ENCODE peak calls at places on chromosomes 12 and 14, in five cellular contexts. Y is OCI-LY7, F is HepG2, W is neural progenitor cell, J is fibroblast of lung. I is an unnamed sample.
A peak's percentile ranks its signal among the peaks of the same experiment; 100 is the strongest.

GRCh38 chr12:100267603-100268281 is 765 bp downstream of the SCYL2 start:
- DNase-seq in Y (no peak), F (peak; percentile 12), W (peak; percentile 68), J (peak; percentile 37), I (peak; percentile 51)

GRCh38 chr12:111411187-111411764 is 5.6 kb downstream of the SH2B3 start:
- DNase-seq in Y (no peak), F (no peak), W (peak; percentile 50), J (no peak), I (no peak)

GRCh38 chr14:29721586-29721985 is 206.1 kb downstream of the PRKD1 start:
- DNase-seq in Y (no peak), F (no peak), W (no peak), J (no peak), I (peak; percentile 13)

GRCh38 chr14:50943261-50943942 is 881 bp downstream of the PYGL start:
- DNase-seq in Y (no peak), F (peak; percentile 55), W (peak; percentile 87), J (peak; percentile 52), I (peak; percentile 33)

GRCh38 chr14:35362911-35363374 is 41.6 kb downstream of the NFKBIA start:
- DNase-seq in Y (no peak), F (no peak), W (no peak), J (peak; percentile 66), I (peak; percentile 93)

GRCh38 chr14:64542839-64543207 is 2.3 kb downstream of the HSPA2 start:
- DNase-seq in Y (no peak), F (no peak), W (no peak), J (no peak), I (no peak)

GRCh38 chr12:2170376-2170775 is 117.6 kb downstream of the CACNA1C start:
- DNase-seq in Y (no peak), F (no peak), W (no peak), J (peak; percentile 69), I (no peak)

GRCh38 chr14:63011609-63012008 is 33.6 kb downstream of the KCNH5 start:
- DNase-seq in Y (no peak), F (no peak), W (no peak), J (peak; percentile 14), I (no peak)

GRCh38 chr14:90368946-90369721 is 27.7 kb upstream of the CALM1 start:
- DNase-seq in Y (peak; percentile 26), F (peak; percentile 73), W (no peak), J (peak; percentile 26), I (peak; percentile 25)

GRCh38 chr12:124713041-124713435 is 145.6 kb upstream of the NCOR2 start:
- DNase-seq in Y (no peak), F (no peak), W (no peak), J (no peak), I (peak; percentile 56)

GRCh38 chr12:10256064-10256463 is 43.4 kb downstream of the GABARAPL1 start:
- DNase-seq in Y (no peak), F (no peak), W (no peak), J (no peak), I (no peak)

GRCh38 chr12:21528953-21529352 is 2.9 kb downstream of the SPX start:
- DNase-seq in Y (no peak), F (no peak), W (no peak), J (peak; percentile 23), I (no peak)

GRCh38 chr14:45198551-45198950 is 54.5 kb downstream of the MIS18BP1 start:
- DNase-seq in Y (no peak), F (no peak), W (no peak), J (peak; percentile 22), I (no peak)

GRCh38 chr12:107486140-107486892 is 199.3 kb upstream of the PWP1 start:
- DNase-seq in Y (peak; percentile 25), F (no peak), W (no peak), J (no peak), I (no peak)

GRCh38 chr14:58817846-58818245 is 180.1 kb downstream of the DACT1 start:
- DNase-seq in Y (no peak), F (no peak), W (no peak), J (peak; percentile 35), I (no peak)

GRCh38 chr14:104224516-104225281 is 86.3 kb downstream of the KIF26A start:
- DNase-seq in Y (peak; percentile 45), F (no peak), W (peak; percentile 73), J (no peak), I (peak; percentile 14)

GRCh38 chr12:121806556-121807308 is 2.9 kb downstream of the SETD1B start:
- DNase-seq in Y (no peak), F (no peak), W (peak; percentile 34), J (no peak), I (no peak)

GRCh38 chr14:80419339-80419738 is 208.0 kb upstream of the DIO2 start:
- DNase-seq in Y (no peak), F (no peak), W (no peak), J (no peak), I (no peak)

GRCh38 chr12:107302649-107303386 is 209.5 kb upstream of the CRY1 start:
- DNase-seq in Y (no peak), F (no peak), W (no peak), J (no peak), I (no peak)

GRCh38 chr14:105379946-105380345 is 18.4 kb upstream of the TEX22 start:
- DNase-seq in Y (no peak), F (no peak), W (no peak), J (no peak), I (no peak)

GRCh38 chr12:64066052-64066451 is 156.0 kb downstream of the KICS2 start:
- DNase-seq in Y (no peak), F (peak; percentile 4), W (no peak), J (peak; percentile 27), I (no peak)

GRCh38 chr14:96519970-96520369 is 17.8 kb downstream of the PAPOLA start:
- DNase-seq in Y (no peak), F (no peak), W (no peak), J (no peak), I (no peak)

GRCh38 chr12:108635201-108635996 is 1.7 kb upstream of the SELPLG start:
- DNase-seq in Y (peak; percentile 98), F (no peak), W (peak; percentile 33), J (no peak), I (no peak)

GRCh38 chr14:70754989-70755388 is 54.3 kb downstream of the MAP3K9 start:
- DNase-seq in Y (no peak), F (peak; percentile 41), W (no peak), J (no peak), I (no peak)

GRCh38 chr12:86770871-86771270 is 514.7 kb upstream of the MGAT4C start:
- DNase-seq in Y (no peak), F (no peak), W (no peak), J (no peak), I (no peak)

GRCh38 chr14:24212924-24213865 is at the start of gene CHMP4A:
- DNase-seq in Y (peak; percentile 98), F (peak; percentile 100), W (peak; percentile 99), J (peak; percentile 98), I (peak; percentile 99)
- TF ChIP-seq CTCF in Y (no peak), F (peak; percentile 69), W (peak; percentile 18), J (no peak), I (no peak)

GRCh38 chr14:75452900-75453816 is 25.3 kb downstream of the JDP2 start:
- DNase-seq in Y (no peak), F (peak; percentile 86), W (peak; percentile 90), J (peak; percentile 95), I (peak; percentile 45)
- H4K20me1 ChIP-seq in Y (no peaks in the 10 kb centered on the region), F (peaks cover 9% of the 10 kb centered on the region), W (no peaks in the 10 kb centered on the region), J (no peaks in the 10 kb centered on the region), I (no peaks in the 10 kb centered on the region)

GRCh38 chr12:120367924-120368788 is 808 bp downstream of the MSI1 start:
- DNase-seq in Y (no peak), F (no peak), W (peak; percentile 44), J (no peak), I (no peak)

GRCh38 chr12:120366341-120366705 is 2.6 kb downstream of the MSI1 start:
- DNase-seq in Y (no peak), F (no peak), W (no peak), J (no peak), I (no peak)

GRCh38 chr12:120366884-120367251 is 2.1 kb downstream of the MSI1 start:
- DNase-seq in Y (no peak), F (peak; percentile 30), W (peak; percentile 63), J (no peak), I (no peak)

GRCh38 chr12:120368789-120369475 is at the start of gene MSI1:
- DNase-seq in Y (no peak), F (no peak), W (peak; percentile 75), J (no peak), I (no peak)

DNA sequence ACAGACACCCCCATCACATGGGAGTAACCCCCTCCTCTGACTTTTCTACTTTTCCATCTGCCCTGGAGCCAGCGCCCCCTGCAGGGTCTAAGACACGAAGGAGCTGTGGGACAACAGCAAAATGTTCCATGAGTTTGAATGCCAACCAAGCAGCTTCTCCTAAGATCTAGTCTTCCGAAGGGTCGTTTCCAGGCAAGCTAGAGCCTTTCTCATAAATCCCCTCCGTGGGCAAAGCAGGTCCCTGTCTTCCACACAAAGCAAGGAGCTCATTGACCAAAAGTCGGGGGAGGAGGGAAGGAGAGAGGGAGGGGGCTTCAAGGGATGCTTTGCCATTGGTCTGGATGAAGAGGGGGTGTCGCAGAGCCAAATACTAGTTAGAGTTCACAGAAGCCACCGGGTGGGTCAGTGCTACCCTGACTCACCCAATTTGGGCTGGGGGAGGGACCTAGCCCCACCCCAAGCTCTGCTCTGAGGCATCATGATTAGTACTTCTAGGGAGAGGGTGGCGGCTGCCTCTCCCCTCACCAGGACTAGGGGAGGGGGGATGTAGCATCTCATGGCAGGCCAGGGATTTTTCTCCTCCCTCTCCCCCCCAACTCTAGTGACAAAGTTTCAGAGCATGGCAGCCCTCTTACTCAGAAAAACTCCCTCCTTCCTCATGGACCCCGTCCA is 1.6 kb downstream of the MSI1 start:
- DNase-seq in Y (no peak), F (no peak), W (peak; percentile 83), J (no peak), I (no peak)
- TF ChIP-seq CTCF in Y (peak; percentile 75), F (peak; percentile 56), W (peak; percentile 77), J (peak; percentile 20), I (peak; percentile 36)

GRCh38 chr12:116055895-116056607 is 221.4 kb downstream of the MED13L start:
- DNase-seq in Y (no peak), F (no peak), W (no peak), J (no peak), I (no peak)
- H4K20me1 ChIP-seq in Y (peaks cover 3% of the 10 kb centered on the region), F (peaks cover 4% of the 10 kb centered on the region), W (peaks cover 65% of the 10 kb centered on the region), J (no peaks in the 10 kb centered on the region), I (peaks cover 5% of the 10 kb centered on the region)

GRCh38 chr14:101080922-101081593 is 177.5 kb upstream of the RTL1 start:
- DNase-seq in Y (no peak), F (no peak), W (no peak), J (no peak), I (no peak)

GRCh38 chr14:101082436-101083384 is 179.2 kb upstream of the RTL1 start:
- DNase-seq in Y (no peak), F (no peak), W (no peak), J (no peak), I (no peak)

GRCh38 chr14:101084436-101084826 is 180.9 kb upstream of the RTL1 start:
- DNase-seq in Y (no peak), F (no peak), W (no peak), J (no peak), I (no peak)

GRCh38 chr14:101082036-101082435 is 178.5 kb upstream of the RTL1 start:
- DNase-seq in Y (no peak), F (no peak), W (no peak), J (no peak), I (no peak)

GRCh38 chr14:101083564-101084435 is 180.3 kb upstream of the RTL1 start:
- DNase-seq in Y (no peak), F (peak; percentile 20), W (peak; percentile 58), J (no peak), I (no peak)
- TF ChIP-seq CTCF in Y (no peak), F (peak; percentile 63), W (peak; percentile 51), J (no peak), I (no peak)

I was measured in endothelial cell of umbilical vein.